ENCODE peak calls at places on chromosome 21, in four cellular contexts. One of them, this sample, is unnamed.

GRCh38 chr21:45374826-45375455 is 30.0 kb upstream of the COL18A1 start:
- DNase-seq in T1000: no peak
- DNase-seq in endothelial cell: no peak
- DNase-seq in GM03348: no peak
- DNase-seq in this sample: no peak

GRCh38 chr21:32592929-32593502 is 7.7 kb upstream of the TCP10L start:
- DNase-seq in T1000: no peak
- DNase-seq in endothelial cell: no peak
- DNase-seq in GM03348: no peak
- DNase-seq in this sample: no peak

GRCh38 chr21:36553406-36553805 is 73.5 kb upstream of the CLDN14 start:
- DNase-seq in T1000: no peak
- DNase-seq in endothelial cell: no peak
- DNase-seq in GM03348: no peak
- DNase-seq in this sample: no peak

GRCh38 chr21:26280715-26281310 is 110.2 kb upstream of the APP start:
- DNase-seq in T1000: no peak
- DNase-seq in endothelial cell: no peak
- DNase-seq in GM03348: no peak
- DNase-seq in this sample: no peak

GRCh38 chr21:38989745-38990423 is 184.2 kb downstream of the ETS2 start:
- DNase-seq in T1000: no peak
- DNase-seq in endothelial cell: no peak
- DNase-seq in GM03348: peak; percentile 47
- DNase-seq in this sample: no peak

GRCh38 chr21:44074315-44074958 is 32.8 kb upstream of the PWP2 start:
- DNase-seq in T1000: no peak
- DNase-seq in endothelial cell: no peak
- DNase-seq in GM03348: no peak
- DNase-seq in this sample: no peak

GRCh38 chr21:37367758-37368535 is 1.4 kb downstream of the DYRK1A start:
- DNase-seq in T1000: no peak
- DNase-seq in endothelial cell: peak; percentile 35
- DNase-seq in GM03348: peak; percentile 38
- DNase-seq in this sample: peak; percentile 56

GRCh38 chr21:42530167-42530518 is 16.5 kb downstream of the SLC37A1 start:
- DNase-seq in T1000: no peak
- DNase-seq in endothelial cell: no peak
- DNase-seq in GM03348: no peak
- DNase-seq in this sample: no peak

This sample was measured in GM20000.